ENCODE peak calls at places on chromosomes 13 and 19, in four cellular contexts. One of them, this sample, is unnamed.

GRCh38 chr13:106103779-106104178 is 431.7 kb downstream of the EFNB2 start:
- DNase-seq in stimulated activated CD4-positive, alpha-beta T cell treated with anti-CD3 and anti-CD28 coated beads, Interleukin-1b, Interleukin-23, amount 100 ng/mL, for 24 hours: no peak
- DNase-seq in skeletal muscle cell: peak
- DNase-seq in amygdala: no peak
- DNase-seq in this sample: no peak

GRCh38 chr13:44244288-44244687 is 129.3 kb upstream of the SERP2 start:
- DNase-seq in amygdala: peak
- DNase-seq in skeletal muscle cell: no peak
- DNase-seq in stimulated activated CD4-positive, alpha-beta T cell treated with anti-CD3 and anti-CD28 coated beads, Interleukin-1b, Interleukin-23, amount 100 ng/mL, for 24 hours: no peak
- DNase-seq in this sample: no peak

GRCh38 chr13:24308068-24308445 is 1.3 kb upstream of the C1QTNF9 start:
- DNase-seq in stimulated activated CD4-positive, alpha-beta T cell treated with anti-CD3 and anti-CD28 coated beads, Interleukin-1b, Interleukin-23, amount 100 ng/mL, for 24 hours: no peak
- DNase-seq in skeletal muscle cell: no peak
- DNase-seq in amygdala: no peak
- DNase-seq in this sample: no peak

GRCh38 chr13:39516140-39516539 is 86.9 kb downstream of the LHFPL6 start:
- DNase-seq in skeletal muscle cell: no peak
- DNase-seq in amygdala: no peak
- DNase-seq in stimulated activated CD4-positive, alpha-beta T cell treated with anti-CD3 and anti-CD28 coated beads, Interleukin-1b, Interleukin-23, amount 100 ng/mL, for 24 hours: no peak
- DNase-seq in this sample: peak

GRCh38 chr13:58531614-58532013 is 900.1 kb downstream of the PCDH17 start:
- DNase-seq in skeletal muscle cell: no peak
- DNase-seq in amygdala: no peak
- DNase-seq in stimulated activated CD4-positive, alpha-beta T cell treated with anti-CD3 and anti-CD28 coated beads, Interleukin-1b, Interleukin-23, amount 100 ng/mL, for 24 hours: no peak
- DNase-seq in this sample: no peak

GRCh38 chr13:32001392-32001768 is 30.2 kb upstream of the FRY start:
- DNase-seq in skeletal muscle cell: no peak
- DNase-seq in stimulated activated CD4-positive, alpha-beta T cell treated with anti-CD3 and anti-CD28 coated beads, Interleukin-1b, Interleukin-23, amount 100 ng/mL, for 24 hours: no peak
- DNase-seq in amygdala: no peak
- DNase-seq in this sample: peak

GRCh38 chr13:40190656-40191100 is 475.8 kb downstream of the FOXO1 start:
- DNase-seq in skeletal muscle cell: peak
- DNase-seq in stimulated activated CD4-positive, alpha-beta T cell treated with anti-CD3 and anti-CD28 coated beads, Interleukin-1b, Interleukin-23, amount 100 ng/mL, for 24 hours: peak
- DNase-seq in amygdala: peak
- DNase-seq in this sample: no peak

GRCh38 chr19:44539236-44539819 is 9.9 kb upstream of the CEACAM20 start:
- DNase-seq in skeletal muscle cell: no peak
- DNase-seq in stimulated activated CD4-positive, alpha-beta T cell treated with anti-CD3 and anti-CD28 coated beads, Interleukin-1b, Interleukin-23, amount 100 ng/mL, for 24 hours: no peak
- DNase-seq in amygdala: no peak
- DNase-seq in this sample: no peak

GRCh38 chr19:49808762-49809154 is 4.3 kb downstream of the FUZ start:
- DNase-seq in amygdala: peak
- DNase-seq in skeletal muscle cell: peak
- DNase-seq in stimulated activated CD4-positive, alpha-beta T cell treated with anti-CD3 and anti-CD28 coated beads, Interleukin-1b, Interleukin-23, amount 100 ng/mL, for 24 hours: peak
- DNase-seq in this sample: peak

GRCh38 chr13:48493851-48494250 is 39.0 kb downstream of the RCBTB2 start:
- DNase-seq in skeletal muscle cell: no peak
- DNase-seq in stimulated activated CD4-positive, alpha-beta T cell treated with anti-CD3 and anti-CD28 coated beads, Interleukin-1b, Interleukin-23, amount 100 ng/mL, for 24 hours: no peak
- DNase-seq in amygdala: no peak
- DNase-seq in this sample: no peak

GRCh38 chr19:400976-401835 is 7.7 kb downstream of the C2CD4C start:
- DNase-seq in skeletal muscle cell: no peak
- DNase-seq in amygdala: no peak
- DNase-seq in stimulated activated CD4-positive, alpha-beta T cell treated with anti-CD3 and anti-CD28 coated beads, Interleukin-1b, Interleukin-23, amount 100 ng/mL, for 24 hours: no peak
- DNase-seq in this sample: no peak

GRCh38 chr19:30105723-30106122 is 163.7 kb downstream of the URI1 start:
- DNase-seq in skeletal muscle cell: no peak
- DNase-seq in stimulated activated CD4-positive, alpha-beta T cell treated with anti-CD3 and anti-CD28 coated beads, Interleukin-1b, Interleukin-23, amount 100 ng/mL, for 24 hours: no peak
- DNase-seq in amygdala: no peak
- DNase-seq in this sample: no peak

GRCh38 chr19:54462072-54462712 is 1.4 kb downstream of the LENG9 start:
- DNase-seq in skeletal muscle cell: no peak
- DNase-seq in stimulated activated CD4-positive, alpha-beta T cell treated with anti-CD3 and anti-CD28 coated beads, Interleukin-1b, Interleukin-23, amount 100 ng/mL, for 24 hours: no peak
- DNase-seq in amygdala: no peak
- DNase-seq in this sample: no peak

GRCh38 chr19:51689751-51690358 is 3.3 kb upstream of the SPACA6 start:
- DNase-seq in stimulated activated CD4-positive, alpha-beta T cell treated with anti-CD3 and anti-CD28 coated beads, Interleukin-1b, Interleukin-23, amount 100 ng/mL, for 24 hours: no peak
- DNase-seq in amygdala: no peak
- DNase-seq in skeletal muscle cell: no peak
- DNase-seq in this sample: no peak

GRCh38 chr13:100203696-100204367 is 114.9 kb downstream of the PCCA start:
- DNase-seq in skeletal muscle cell: no peak
- DNase-seq in stimulated activated CD4-positive, alpha-beta T cell treated with anti-CD3 and anti-CD28 coated beads, Interleukin-1b, Interleukin-23, amount 100 ng/mL, for 24 hours: no peak
- DNase-seq in amygdala: no peak
- DNase-seq in this sample: no peak

GRCh38 chr13:20136781-20137703 is 23.8 kb downstream of the GJA3 start:
- DNase-seq in stimulated activated CD4-positive, alpha-beta T cell treated with anti-CD3 and anti-CD28 coated beads, Interleukin-1b, Interleukin-23, amount 100 ng/mL, for 24 hours: peak
- DNase-seq in amygdala: no peak
- DNase-seq in skeletal muscle cell: no peak
- DNase-seq in this sample: no peak

GRCh38 chr13:26837997-26838396 is 77.4 kb upstream of the GPR12 start:
- DNase-seq in stimulated activated CD4-positive, alpha-beta T cell treated with anti-CD3 and anti-CD28 coated beads, Interleukin-1b, Interleukin-23, amount 100 ng/mL, for 24 hours: no peak
- DNase-seq in amygdala: no peak
- DNase-seq in skeletal muscle cell: no peak
- DNase-seq in this sample: no peak

GRCh38 chr19:42316223-42317211 is 3.4 kb downstream of the TMEM145 start:
- DNase-seq in amygdala: no peak
- DNase-seq in skeletal muscle cell: no peak
- DNase-seq in stimulated activated CD4-positive, alpha-beta T cell treated with anti-CD3 and anti-CD28 coated beads, Interleukin-1b, Interleukin-23, amount 100 ng/mL, for 24 hours: no peak
- DNase-seq in this sample: no peak

GRCh38 chr13:112464720-112465119 is 88.6 kb downstream of the SPACA7 start:
- DNase-seq in skeletal muscle cell: no peak
- DNase-seq in amygdala: no peak
- DNase-seq in stimulated activated CD4-positive, alpha-beta T cell treated with anti-CD3 and anti-CD28 coated beads, Interleukin-1b, Interleukin-23, amount 100 ng/mL, for 24 hours: no peak
- DNase-seq in this sample: no peak

GRCh38 chr13:111908981-111909380 is 158.0 kb upstream of the SOX1 start:
- DNase-seq in skeletal muscle cell: no peak
- DNase-seq in amygdala: no peak
- DNase-seq in stimulated activated CD4-positive, alpha-beta T cell treated with anti-CD3 and anti-CD28 coated beads, Interleukin-1b, Interleukin-23, amount 100 ng/mL, for 24 hours: no peak
- DNase-seq in this sample: no peak

GRCh38 chr13:110336681-110337080 is 29.6 kb downstream of the COL4A2 start:
- DNase-seq in skeletal muscle cell: no peak
- DNase-seq in stimulated activated CD4-positive, alpha-beta T cell treated with anti-CD3 and anti-CD28 coated beads, Interleukin-1b, Interleukin-23, amount 100 ng/mL, for 24 hours: no peak
- DNase-seq in amygdala: no peak
- DNase-seq in this sample: no peak

GRCh38 chr13:50128406-50129048 is 113.3 kb downstream of the KCNRG start:
- DNase-seq in stimulated activated CD4-positive, alpha-beta T cell treated with anti-CD3 and anti-CD28 coated beads, Interleukin-1b, Interleukin-23, amount 100 ng/mL, for 24 hours: no peak
- DNase-seq in amygdala: no peak
- DNase-seq in skeletal muscle cell: no peak
- DNase-seq in this sample: no peak

GRCh38 chr19:44509478-44509877 is 9.2 kb upstream of the ZNF180 start:
- DNase-seq in amygdala: no peak
- DNase-seq in stimulated activated CD4-positive, alpha-beta T cell treated with anti-CD3 and anti-CD28 coated beads, Interleukin-1b, Interleukin-23, amount 100 ng/mL, for 24 hours: no peak
- DNase-seq in skeletal muscle cell: no peak
- DNase-seq in this sample: no peak

GRCh38 chr13:50589651-50590054 is 253.8 kb downstream of the DLEU7 start:
- DNase-seq in stimulated activated CD4-positive, alpha-beta T cell treated with anti-CD3 and anti-CD28 coated beads, Interleukin-1b, Interleukin-23, amount 100 ng/mL, for 24 hours: no peak
- DNase-seq in amygdala: no peak
- DNase-seq in skeletal muscle cell: peak
- DNase-seq in this sample: no peak

This sample was measured in NCI-H460.